ENCODE peak calls at places on chromosome 3, in ten cellular contexts. G, P, X, Q, H, L, C, F, B and V are unnamed samples.

GRCh38 chr3:48433472-48434118 is 3.7 kb upstream of the PLXNB1 start:
- DNase-seq in C (no peak), Q (no peak), B (no peak), L (peak), F (peak), X (no peak), H (no peak), G (no peak), P (no peak), V (no peak)

GRCh38 chr3:118055381-118055780 is 979.3 kb downstream of the IGSF11 start:
- DNase-seq in P (no peak), H (no peak), Q (no peak), X (no peak), B (no peak), L (no peak), C (no peak), F (no peak), G (no peak), V (no peak)

GRCh38 chr3:135352213-135352612 is 557.2 kb downstream of the EPHB1 start:
- DNase-seq in H (no peak), C (no peak), L (no peak), F (no peak), B (no peak), G (no peak), Q (no peak), X (no peak), P (no peak), V (no peak)

GRCh38 chr3:43217633-43218032 is 68.7 kb upstream of the SNRK start:
- DNase-seq in L (no peak), P (no peak), G (no peak), F (no peak), C (no peak), X (no peak), Q (no peak), B (no peak), H (no peak), V (no peak)

GRCh38 chr3:128112406-128112968 is 11.1 kb downstream of the RUVBL1 start:
- DNase-seq in C (peak), L (peak), H (peak), B (no peak), Q (no peak), F (peak), P (no peak), X (no peak), G (no peak), V (no peak)

GRCh38 chr3:3707858-3708768 is 91.1 kb upstream of the LRRN1 start:
- DNase-seq in B (no peak), P (no peak), Q (no peak), X (no peak), L (no peak), F (no peak), H (no peak), G (no peak), C (no peak), V (no peak)

GRCh38 chr3:59235221-59236012 is 185.6 kb upstream of the CFAP20DC start:
- DNase-seq in B (no peak), L (peak), C (no peak), Q (no peak), F (no peak), P (no peak), G (no peak), X (no peak), H (no peak), V (no peak)

GRCh38 chr3:97917813-97918536 is 54.3 kb downstream of the RIOX2 start:
- DNase-seq in G (no peak), Q (no peak), L (no peak), F (no peak), C (no peak), H (no peak), P (no peak), X (no peak), B (no peak), V (no peak)